ENCODE peak calls at places on chromosomes 16 and 17, in four cellular contexts. X, M, F and Q are unnamed samples. For H3K27me3, the result is how much of the 10 kb centered on the place peaks cover.

GRCh38 chr17:27502526-27503324 is 46.5 kb downstream of the KSR1 start:
- DNase-seq in X (no peak), M (peak), F (no peak), Q (no peak)

GRCh38 chr17:6047966-6048365 is 22.2 kb upstream of the WSCD1 start:
- DNase-seq in X (no peak), M (no peak), F (no peak), Q (no peak)

GRCh38 chr16:73066927-73067670 is 19.2 kb upstream of the ZFHX3 start:
- DNase-seq in X (no peak), M (no peak), F (no peak), Q (peak)

GRCh38 chr16:24045641-24046040 is 209.9 kb downstream of the PRKCB start:
- DNase-seq in X (peak), M (no peak), F (peak), Q (peak)

GRCh38 chr17:67474081-67474661 is 97.1 kb downstream of the PITPNC1 start:
- DNase-seq in X (peak), M (peak), F (no peak), Q (peak)

GRCh38 chr17:77457572-77458201 is 316.9 kb downstream of the SEC14L1 start:
- DNase-seq in X (no peak), M (no peak), F (no peak), Q (no peak)

GRCh38 chr17:74957935-74958549 is 14.5 kb downstream of the HID1 start:
- DNase-seq in X (peak), M (peak), F (peak), Q (peak)

GRCh38 chr16:15777533-15778203 is 79.2 kb downstream of the MYH11 start:
- DNase-seq in X (peak), M (no peak), F (peak), Q (peak)

GRCh38 chr17:81712468-81713003 is 452 bp downstream of the SLC25A10 start:
- DNase-seq in X (no peak), M (no peak), F (peak), Q (peak)

GRCh38 chr16:15650698-15651161 is 685 bp downstream of the NDE1 start:
- DNase-seq in X (peak), M (peak), F (no peak), Q (peak)

DNA sequence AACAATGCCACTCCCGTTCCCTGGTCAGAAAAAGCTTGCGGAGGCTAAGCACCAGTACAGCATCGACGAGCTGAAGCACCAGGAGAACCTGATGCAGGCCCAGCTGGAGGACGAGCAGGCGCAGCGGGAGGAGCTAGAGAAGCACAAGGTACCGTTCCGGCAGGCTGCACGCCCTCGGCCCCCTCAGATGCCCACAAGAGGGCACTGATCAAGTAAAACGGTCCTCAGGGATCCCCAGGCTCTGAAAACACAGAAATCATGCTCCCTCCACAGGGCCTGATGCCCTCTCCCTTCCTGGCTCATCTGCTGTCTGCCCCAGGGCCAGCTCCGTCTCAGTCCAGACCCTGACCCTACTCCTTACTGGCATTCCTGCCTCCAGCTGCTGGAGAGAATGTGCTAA is 21.6 kb downstream of the DRC3 start:
- DNase-seq in X (peak), M (peak), F (peak), Q (peak)
- TF ChIP-seq CTCF in X (peak), M (peak), F (peak), Q (peak)

GRCh38 chr16:31000671-31001382 is 9.6 kb downstream of the STX1B start:
- DNase-seq in X (no peak), M (no peak), F (no peak), Q (no peak)

GRCh38 chr16:31001507-31002251 is 8.8 kb downstream of the STX1B start:
- DNase-seq in X (no peak), M (peak), F (no peak), Q (peak)

GRCh38 chr16:31002810-31003209 is 7.6 kb downstream of the STX1B start:
- DNase-seq in X (no peak), M (no peak), F (no peak), Q (peak)

GRCh38 chr16:31003744-31004143 is 6.7 kb downstream of the STX1B start:
- DNase-seq in X (no peak), M (no peak), F (no peak), Q (no peak)

GRCh38 chr16:31002252-31002700 is 8.2 kb downstream of the STX1B start:
- DNase-seq in X (no peak), M (no peak), F (no peak), Q (peak)
- H3K27me3 ChIP-seq in X (under half), M (under half), F (under half), Q (under half)

GRCh38 chr16:11967195-11967911 is 2.3 kb downstream of the TNFRSF17 start:
- DNase-seq in X (no peak), M (no peak), F (no peak), Q (no peak)

GRCh38 chr16:11973065-11973464 is 3.5 kb upstream of the SNX29 start:
- DNase-seq in X (no peak), M (no peak), F (no peak), Q (no peak)

GRCh38 chr16:11976850-11977205 is 294 bp downstream of the SNX29 start:
- DNase-seq in X (peak), M (no peak), F (peak), Q (no peak)

GRCh38 chr16:11968577-11968976 is 3.6 kb downstream of the TNFRSF17 start:
- DNase-seq in X (no peak), M (no peak), F (no peak), Q (no peak)

DNA sequence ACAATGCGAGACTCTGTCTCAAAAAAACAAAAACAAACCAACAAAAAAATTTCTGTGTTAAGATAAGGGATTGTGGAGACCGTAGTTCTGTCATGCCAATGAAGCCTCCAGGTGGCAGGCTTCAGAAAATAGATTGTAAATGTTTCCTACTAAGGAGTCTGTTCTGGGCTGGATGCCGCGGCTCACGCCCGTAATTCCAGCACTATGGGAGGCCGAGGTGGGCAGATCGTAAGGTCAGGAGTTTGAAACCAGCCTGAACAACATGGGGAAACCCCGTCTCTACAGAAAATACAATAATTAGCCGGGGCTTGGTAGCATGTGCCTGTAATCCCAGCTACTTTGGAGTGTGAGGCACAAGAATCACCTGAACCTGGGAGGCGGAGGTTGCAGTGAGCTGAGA is 4.4 kb upstream of the SNX29 start:
- DNase-seq in X (no peak), M (peak), F (peak), Q (peak)
- TF ChIP-seq CTCF in X (peak), M (peak), F (peak), Q (peak)

DNA sequence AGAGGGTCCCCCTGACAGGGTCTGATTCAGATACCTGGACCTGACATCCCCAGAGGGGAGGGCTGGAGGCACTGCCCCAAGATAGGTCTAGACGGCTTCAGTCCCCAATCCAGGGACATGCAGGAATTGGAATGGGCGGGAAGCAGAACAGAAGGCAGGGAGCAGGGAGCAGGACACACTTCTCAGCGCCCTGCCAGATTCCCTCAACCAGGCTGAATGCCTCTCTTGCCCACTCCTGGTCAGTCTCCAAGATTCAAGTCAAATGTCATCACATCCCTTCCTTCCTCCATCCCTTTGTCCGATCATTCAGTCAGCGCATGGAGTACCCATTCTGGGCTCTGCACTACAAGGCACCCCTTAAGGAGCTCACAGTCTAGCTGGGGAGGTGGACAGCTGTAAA is 26.7 kb upstream of the PHF12 start:
- DNase-seq in X (no peak), M (no peak), F (no peak), Q (no peak)
- H3K27me3 ChIP-seq in X (under half), M (under half), F (under half), Q (under half)